ENCODE peak calls at places on chromosome 17, in seven cellular contexts. X, T, F, L, K, J and V are unnamed samples.

GRCh38 chr17:63039899-63040602 is 74.0 kb downstream of the TANC2 start:
- DNase-seq in X (peak; percentile 29), T (no peak), F (no peak), L (peak; percentile 37), K (no peak), J (no peak), V (no peak)

GRCh38 chr17:77577491-77577890 is 381.0 kb upstream of the TNRC6C start:
- DNase-seq in X (no peak), T (no peak), F (no peak), L (no peak), K (no peak), J (no peak), V (no peak)

GRCh38 chr17:50772251-50772650 is 4.9 kb upstream of the ANKRD40CL start:
- DNase-seq in X (no peak), T (no peak), F (no peak), L (no peak), K (no peak), J (no peak), V (no peak)

GRCh38 chr17:181213-182163 is at the start of gene DOC2B:
- DNase-seq in X (peak; percentile 80), T (peak; percentile 76), F (no peak), L (peak; percentile 40), K (peak; percentile 52), J (no peak), V (peak; percentile 80)

GRCh38 chr17:437545-437944 is 84.9 kb upstream of the RPH3AL start:
- DNase-seq in X (no peak), T (no peak), F (no peak), L (no peak), K (no peak), J (no peak), V (no peak)

GRCh38 chr17:45131616-45132301 is 556 bp downstream of the PLCD3 start:
- DNase-seq in X (no peak), T (peak; percentile 52), F (no peak), L (no peak), K (peak; percentile 55), J (peak; percentile 30), V (peak; percentile 30)

GRCh38 chr17:8006836-8007680 is 4.6 kb downstream of the GUCY2D start:
- DNase-seq in X (no peak), T (no peak), F (no peak), L (no peak), K (no peak), J (no peak), V (no peak)

GRCh38 chr17:32588982-32589381 is 102.2 kb downstream of the CDK5R1 start:
- DNase-seq in X (peak; percentile 44), T (no peak), F (no peak), L (peak; percentile 12), K (no peak), J (no peak), V (no peak)

GRCh38 chr17:16940116-16940881 is 31.6 kb downstream of the TNFRSF13B start:
- DNase-seq in X (no peak), T (peak; percentile 15), F (no peak), L (no peak), K (no peak), J (no peak), V (peak; percentile 4)

GRCh38 chr17:42283241-42284019 is 4.9 kb upstream of the STAT5A start:
- DNase-seq in X (no peak), T (no peak), F (no peak), L (no peak), K (no peak), J (peak; percentile 43), V (no peak)

GRCh38 chr17:73838815-73839214 is 194.6 kb upstream of the SDK2 start:
- DNase-seq in X (no peak), T (no peak), F (no peak), L (no peak), K (no peak), J (no peak), V (no peak)

GRCh38 chr17:57665128-57665527 is 80.0 kb downstream of the CCDC182 start:
- DNase-seq in X (no peak), T (no peak), F (no peak), L (no peak), K (no peak), J (no peak), V (no peak)

GRCh38 chr17:77726549-77726957 is 231.9 kb upstream of the TNRC6C start:
- DNase-seq in X (no peak), T (no peak), F (no peak), L (no peak), K (no peak), J (peak; percentile 13), V (no peak)

GRCh38 chr17:82718986-82719685 is 2.6 kb downstream of the FN3KRP start:
- DNase-seq in X (no peak), T (no peak), F (no peak), L (no peak), K (no peak), J (no peak), V (no peak)

GRCh38 chr17:45093444-45094110 is 32.5 kb downstream of the NMT1 start:
- DNase-seq in X (no peak), T (no peak), F (no peak), L (no peak), K (no peak), J (peak; percentile 75), V (no peak)

GRCh38 chr17:7014995-7015586 is 2.7 kb downstream of the RNASEK start:
- DNase-seq in X (no peak), T (no peak), F (no peak), L (no peak), K (no peak), J (no peak), V (no peak)

GRCh38 chr17:21397341-21398050 is 21.3 kb downstream of the KCNJ12 start:
- DNase-seq in X (no peak), T (no peak), F (no peak), L (no peak), K (no peak), J (no peak), V (no peak)

GRCh38 chr17:44118427-44119050 is 4.9 kb downstream of the HDAC5 start:
- DNase-seq in X (no peak), T (no peak), F (no peak), L (no peak), K (no peak), J (no peak), V (no peak)

GRCh38 chr17:12522336-12522735 is 143.4 kb upstream of the MYOCD start:
- DNase-seq in X (no peak), T (no peak), F (no peak), L (no peak), K (no peak), J (no peak), V (no peak)

GRCh38 chr17:70295732-70296131 is 126.4 kb downstream of the KCNJ2 start:
- DNase-seq in X (no peak), T (no peak), F (no peak), L (no peak), K (peak; percentile 43), J (no peak), V (no peak)

GRCh38 chr17:9783012-9783411 is 8.4 kb downstream of the DHRS7C start:
- DNase-seq in X (no peak), T (no peak), F (no peak), L (no peak), K (no peak), J (no peak), V (no peak)

GRCh38 chr17:10107320-10108165 is 90.9 kb downstream of the GAS7 start:
- DNase-seq in X (no peak), T (peak; percentile 50), F (no peak), L (no peak), K (no peak), J (no peak), V (peak; percentile 61)

DNA sequence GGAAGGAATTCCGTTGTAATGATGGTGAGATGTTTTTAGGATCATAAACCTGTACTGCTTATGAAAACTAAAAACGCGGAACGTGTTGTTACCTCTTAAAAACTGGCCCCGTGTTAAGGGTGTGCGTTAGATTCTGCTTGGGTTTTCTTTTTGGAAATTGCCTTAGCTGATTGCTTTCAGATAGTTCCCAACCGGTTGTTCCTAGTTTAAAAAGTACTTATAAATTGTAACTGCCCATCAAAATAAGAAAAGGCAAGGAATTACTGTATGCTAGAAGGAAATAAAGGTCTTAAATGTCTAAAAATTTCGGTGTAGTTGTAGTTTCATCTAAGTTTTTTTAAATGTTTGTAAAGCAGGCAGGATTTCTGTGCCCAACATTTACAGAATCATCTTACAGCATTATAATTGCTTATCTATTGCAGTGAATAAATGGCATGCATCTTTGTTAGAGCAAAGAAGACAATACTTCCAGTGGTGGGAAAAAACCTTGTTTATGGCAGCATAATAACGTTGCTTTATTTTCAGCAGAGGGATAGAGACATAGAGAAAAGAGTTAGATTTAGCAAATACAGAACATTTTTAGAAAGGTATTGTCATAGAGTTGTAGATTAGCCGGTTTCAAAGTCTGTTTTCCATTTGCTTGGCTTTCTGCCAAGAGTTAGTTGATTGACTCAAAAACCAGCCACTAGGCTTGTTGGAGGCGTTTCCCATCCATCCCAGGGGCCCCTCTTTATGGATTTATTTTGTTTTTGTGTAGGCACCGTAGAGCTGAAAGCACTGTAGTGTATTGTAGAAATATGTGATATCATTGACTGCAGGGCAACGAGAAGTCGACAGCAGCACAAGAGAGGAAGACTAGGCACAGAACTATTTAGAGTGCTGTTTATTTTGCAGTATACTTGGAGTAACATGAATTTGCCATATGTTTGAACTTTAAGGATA is 1.7 kb downstream of the PPM1D start:
- DNase-seq in X (peak; percentile 54), T (no peak), F (no peak), L (peak; percentile 60), K (peak; percentile 59), J (no peak), V (peak; percentile 69)
- TF ChIP-seq POLR2A in X (no peak), T (no peak), F (no peak), L (no peak), K (peak; percentile 8), J (no peak), V (no peak)

GRCh38 chr17:76416899-76417298 is 32.5 kb downstream of the SPHK1 start:
- DNase-seq in X (no peak), T (no peak), F (no peak), L (no peak), K (no peak), J (no peak), V (no peak)
- TF ChIP-seq POLR2A in X (no peak), T (no peak), F (no peak), L (no peak), K (no peak), J (no peak), V (no peak)

DNA sequence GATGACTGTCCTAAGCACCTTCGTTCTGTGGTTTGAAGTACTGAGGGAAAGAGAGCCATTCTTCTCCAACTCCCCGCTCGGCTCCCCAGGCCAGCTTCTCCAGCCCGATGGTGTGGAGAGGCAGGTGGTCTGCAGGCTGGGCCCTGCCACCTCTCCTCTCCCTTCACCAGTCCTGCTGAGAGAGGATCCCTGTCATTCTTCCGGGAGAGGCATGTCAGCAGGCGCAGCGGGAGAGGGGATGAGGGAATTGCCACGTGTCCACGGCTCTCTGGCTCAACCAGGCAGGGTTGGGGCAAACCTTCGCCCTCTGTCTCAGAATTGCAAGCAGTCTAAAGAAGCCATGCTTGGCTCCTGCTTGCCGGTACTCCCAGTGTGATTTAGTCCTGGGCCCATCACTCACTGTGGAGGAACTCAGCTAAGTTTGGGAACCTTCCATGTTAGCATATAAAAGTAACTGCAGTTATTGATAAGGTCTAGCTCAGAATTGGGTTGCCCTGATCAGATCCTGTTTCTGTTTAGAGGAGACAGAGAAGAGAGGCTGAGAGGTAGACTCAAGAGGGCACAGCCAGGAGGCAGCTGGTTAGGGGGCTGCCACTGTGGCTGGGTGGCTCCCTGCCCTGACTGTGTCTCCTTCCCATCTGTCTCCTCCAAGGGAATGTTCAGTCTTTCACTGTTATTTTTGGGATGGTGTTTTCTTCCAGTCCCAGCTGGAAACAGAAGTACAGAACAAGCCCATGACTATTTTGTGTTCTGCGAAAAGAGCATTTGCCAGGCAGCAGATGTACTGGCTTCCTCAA is 17.4 kb downstream of the HS3ST3B1 start:
- DNase-seq in X (no peak), T (no peak), F (no peak), L (no peak), K (no peak), J (no peak), V (no peak)
- TF ChIP-seq POLR2A in X (no peak), T (no peak), F (no peak), L (no peak), K (no peak), J (no peak), V (no peak)

GRCh38 chr17:4492762-4493561 is 5.7 kb upstream of the SPNS2 start:
- DNase-seq in X (peak; percentile 64), T (peak; percentile 34), F (no peak), L (no peak), K (no peak), J (no peak), V (peak; percentile 56)
- TF ChIP-seq POLR2A in X (no peak), T (no peak), F (no peak), L (no peak), K (no peak), J (no peak), V (no peak)